ENCODE peak calls at places on chromosomes 2 and 18, in ten cellular contexts. T is HFFc6; F is psoas muscle; R is transverse colon; X is PC-3; O is type B pancreatic cell; W is astrocyte of the cerebellum; D is WTC11; B is CD4-positive, alpha-beta T cell; M is fibroblast of pulmonary artery. C is an unnamed sample.

GRCh38 chr2:228048838-228049490 is 132.5 kb downstream of the SPHKAP start:
- DNase-seq in B (no peak), X (peak; percentile 95), O (no peak), M (peak; percentile 69), T (peak; percentile 57), F (no peak), R (peak; percentile 10), D (peak; percentile 35), W (peak; percentile 13), C (no peak)

GRCh38 chr18:54909538-54909937 is 49.7 kb downstream of the CCDC68 start:
- DNase-seq in W (no peak), T (no peak), R (no peak), F (no peak), O (no peak), D (no peak), X (no peak), B (no peak), M (no peak), C (no peak)

GRCh38 chr2:236882074-236882473 is 203.6 kb upstream of the COPS8 start:
- DNase-seq in M (no peak), D (no peak), X (no peak), B (no peak), W (no peak), T (no peak), O (no peak), F (no peak), R (no peak), C (no peak)

GRCh38 chr2:10448646-10449480 is 736 bp upstream of the ODC1 start:
- DNase-seq in F (peak; percentile 95), W (peak; percentile 53), O (peak; percentile 94), R (peak; percentile 95), M (peak; percentile 89), B (peak; percentile 91), T (peak; percentile 79), X (peak; percentile 93), D (peak; percentile 87), C (peak; percentile 28)

GRCh38 chr2:216149741-216150140 is 40.6 kb downstream of the XRCC5 start:
- DNase-seq in T (peak; percentile 42), F (no peak), M (peak; percentile 49), O (no peak), X (peak; percentile 40), D (no peak), W (no peak), R (no peak), B (no peak), C (no peak)

GRCh38 chr2:60779426-60779825 is 23.4 kb downstream of the PAPOLG start:
- DNase-seq in X (no peak), F (no peak), T (no peak), O (no peak), R (no peak), W (no peak), M (no peak), B (no peak), D (no peak), C (no peak)

GRCh38 chr2:182763311-182763912 is 47.4 kb downstream of the DNAJC10 start:
- DNase-seq in T (peak; percentile 12), W (peak; percentile 31), R (no peak), X (peak; percentile 73), O (no peak), M (peak; percentile 60), F (no peak), B (no peak), D (no peak), C (no peak)

GRCh38 chr2:10427568-10427975 is 20.6 kb downstream of the ODC1 start:
- DNase-seq in M (no peak), B (no peak), O (no peak), X (no peak), R (no peak), D (no peak), W (no peak), T (no peak), F (no peak), C (no peak)

GRCh38 chr18:78724214-78724834 is 255.3 kb upstream of the SALL3 start:
- DNase-seq in T (no peak), O (peak; percentile 42), R (no peak), W (no peak), X (no peak), F (no peak), B (no peak), M (no peak), D (no peak), C (no peak)

GRCh38 chr18:27844416-27844792 is 332.5 kb downstream of the CDH2 start:
- DNase-seq in M (no peak), R (no peak), O (no peak), W (peak; percentile 71), T (peak; percentile 59), D (no peak), X (peak; percentile 51), F (no peak), B (no peak), C (peak; percentile 49)

DNA sequence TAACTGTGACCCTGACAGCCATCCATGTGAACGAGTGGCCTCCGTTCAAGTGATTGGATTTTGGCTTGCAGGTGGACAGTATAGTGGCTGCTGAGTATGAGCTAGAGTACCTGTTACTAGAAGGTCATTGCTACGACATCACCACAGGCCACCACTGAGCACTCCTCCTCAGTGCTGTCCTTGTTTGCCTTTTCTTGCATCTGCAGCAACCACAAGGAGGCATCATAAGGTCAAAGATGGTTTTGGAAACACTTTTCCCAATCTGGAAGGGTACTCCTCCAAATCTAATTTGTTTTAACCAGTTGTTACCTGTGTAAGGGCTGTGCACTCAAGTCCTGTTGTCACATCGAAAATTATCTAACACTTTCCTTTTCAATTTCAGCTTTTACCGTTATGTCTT is 81.2 kb downstream of the UGGT1 start:
- DNase-seq in R (no peak), F (no peak), W (no peak), O (no peak), T (no peak), X (peak; percentile 30), M (no peak), D (no peak), B (no peak), C (no peak)
- TF ChIP-seq CTCF in R (no peak), F (peak; percentile 30), W (peak; percentile 38), O (peak; percentile 55), T (peak; percentile 61), X (peak; percentile 54), M (peak; percentile 39), D (no peak), B (no peak), C (peak; percentile 48)

GRCh38 chr2:175964195-175964594 is 37.9 kb downstream of the LNPK start:
- DNase-seq in O (no peak), R (no peak), B (no peak), X (peak; percentile 27), D (no peak), T (no peak), F (no peak), M (no peak), W (no peak), C (no peak)
- TF ChIP-seq CTCF in O (peak; percentile 19), R (peak; percentile 18), B (no peak), X (peak; percentile 50), D (no peak), T (peak; percentile 24), F (no peak), M (peak; percentile 19), W (no peak), C (no peak)

GRCh38 chr2:45611020-45611737 is at the start of gene SRBD1:
- DNase-seq in R (peak; percentile 98), M (peak; percentile 93), O (peak; percentile 96), F (peak; percentile 96), B (peak; percentile 82), W (peak; percentile 77), T (peak; percentile 91), X (peak; percentile 98), D (peak; percentile 92), C (peak; percentile 70)

GRCh38 chr2:45607701-45608100 is 3.4 kb downstream of the SRBD1 start:
- DNase-seq in B (no peak), D (no peak), M (peak; percentile 42), T (peak; percentile 29), X (peak; percentile 69), W (no peak), O (no peak), F (no peak), R (no peak), C (no peak)

GRCh38 chr2:45612265-45612664 is 1.2 kb upstream of the SRBD1 start:
- DNase-seq in B (no peak), T (no peak), D (no peak), F (no peak), R (no peak), O (no peak), W (no peak), X (peak; percentile 33), M (no peak), C (no peak)

GRCh38 chr2:45612741-45613140 is 1.7 kb upstream of the SRBD1 start:
- DNase-seq in D (no peak), W (no peak), M (peak; percentile 86), R (no peak), O (no peak), B (no peak), F (no peak), X (peak; percentile 23), T (no peak), C (no peak)

DNA sequence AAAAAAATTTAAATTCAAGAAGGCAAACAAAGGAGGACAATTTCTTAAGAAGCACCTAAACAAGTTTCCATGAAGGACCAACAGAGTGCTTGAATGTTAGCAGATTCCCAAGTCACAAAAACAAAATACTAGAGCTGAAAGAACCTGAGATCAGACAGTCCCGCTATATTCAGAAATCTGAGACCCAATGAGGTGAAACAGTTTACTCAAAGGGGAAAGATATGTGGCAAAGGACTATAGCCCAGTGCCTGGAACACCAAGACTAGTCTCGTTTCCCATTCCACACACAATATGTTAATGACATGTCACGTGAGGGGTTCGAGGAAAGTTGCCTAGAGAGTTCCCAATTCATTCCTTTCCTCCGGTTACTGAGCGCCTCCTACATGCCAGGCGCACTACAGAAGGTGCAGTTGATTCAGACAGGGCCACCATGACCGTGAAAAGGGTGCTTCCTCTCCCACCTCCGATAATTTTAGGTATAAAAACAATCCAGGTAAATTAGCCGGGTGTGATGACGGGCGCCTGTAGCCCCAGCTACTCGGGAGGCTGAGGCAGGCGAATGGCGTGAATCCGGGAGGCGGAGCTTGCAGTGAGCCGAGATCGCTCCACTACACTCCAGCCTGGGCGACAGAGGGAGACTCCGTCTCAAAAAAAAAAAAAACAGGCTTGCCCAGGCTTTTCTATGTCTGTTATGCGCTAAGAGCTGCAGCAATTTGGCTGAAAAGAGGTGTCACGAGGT is 617 bp downstream of the SRBD1 start:
- DNase-seq in T (peak; percentile 50), R (peak; percentile 53), F (peak; percentile 59), M (peak; percentile 75), X (peak; percentile 67), O (no peak), D (peak; percentile 24), B (peak; percentile 22), W (peak; percentile 45), C (no peak)
- TF ChIP-seq CTCF in T (peak; percentile 51), R (no peak), F (peak; percentile 14), M (peak; percentile 43), X (peak; percentile 57), O (peak; percentile 36), D (no peak), B (peak; percentile 30), W (peak; percentile 53), C (peak; percentile 49)

DNA sequence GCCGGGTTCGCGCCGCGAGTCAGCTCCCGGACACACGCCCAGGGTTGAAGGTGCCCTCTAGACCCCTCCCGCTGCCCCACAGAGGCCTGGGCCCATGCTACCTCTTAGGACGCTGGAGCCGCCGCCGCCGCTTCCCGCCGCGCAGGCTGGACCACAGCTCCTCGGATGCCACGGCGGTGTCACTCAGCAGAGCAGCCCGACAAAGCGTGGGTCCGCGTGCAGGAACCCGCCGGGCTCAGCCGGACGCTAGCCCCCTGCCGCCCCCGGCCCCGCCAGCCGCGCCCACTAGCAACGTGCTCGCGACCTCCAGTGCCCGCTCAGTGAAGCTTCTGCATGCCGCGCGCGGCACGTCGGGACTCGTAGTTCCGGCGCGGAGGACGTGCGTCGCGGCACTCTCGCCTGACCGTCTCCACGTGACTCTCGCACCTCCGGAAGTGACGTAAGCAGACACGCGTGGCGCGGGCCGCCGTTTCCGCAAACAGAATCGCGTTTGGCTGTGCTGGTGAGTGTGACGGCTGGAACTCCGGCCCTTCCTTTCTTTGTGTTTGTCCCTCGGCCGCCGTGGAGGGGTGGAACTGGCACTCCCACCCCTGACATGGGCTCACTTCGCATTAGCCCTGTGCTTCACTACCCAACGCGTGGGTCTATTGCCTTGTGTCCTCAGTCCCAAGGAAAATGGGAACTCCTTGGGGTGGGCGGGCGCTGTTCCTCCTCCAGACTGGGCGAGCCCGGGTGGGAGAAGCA is at the start of the genes FAM210A and RNMT:
- DNase-seq in W (peak; percentile 91), O (peak; percentile 96), T (peak; percentile 91), B (peak; percentile 90), X (peak; percentile 97), F (peak; percentile 98), D (peak; percentile 87), M (peak; percentile 98), R (peak; percentile 97), C (peak; percentile 65)
- TF ChIP-seq CTCF in W (no peak), O (no peak), T (no peak), B (no peak), X (no peak), F (no peak), D (no peak), M (no peak), R (no peak), C (no peak)